ENCODE peak calls at places on chromosomes 3 and 15, in four cellular contexts. One of them, this sample, is unnamed.

GRCh38 chr3:37053753-37054152 is 60.4 kb downstream of the MLH1 start:
- DNase-seq in prostate gland: no peak
- DNase-seq in H9: no peak
- DNase-seq in ovary: no peak
- DNase-seq in this sample: no peak

GRCh38 chr15:50247819-50248650 is 17.5 kb downstream of the HDC start:
- DNase-seq in ovary: no peak
- DNase-seq in prostate gland: peak; percentile 9
- DNase-seq in H9: no peak
- DNase-seq in this sample: peak; percentile 38

GRCh38 chr3:150049317-150049716 is 78.6 kb upstream of the PFN2 start:
- DNase-seq in H9: no peak
- DNase-seq in ovary: no peak
- DNase-seq in prostate gland: no peak
- DNase-seq in this sample: no peak

GRCh38 chr3:130546920-130547679 is 30.1 kb downstream of the COL6A6 start:
- DNase-seq in ovary: no peak
- DNase-seq in H9: no peak
- DNase-seq in prostate gland: no peak
- DNase-seq in this sample: no peak

GRCh38 chr15:80694624-80695098 is 449 bp upstream of the ABHD17C start:
- DNase-seq in H9: peak; percentile 39
- DNase-seq in ovary: peak; percentile 36
- DNase-seq in prostate gland: no peak
- DNase-seq in this sample: peak; percentile 27

GRCh38 chr3:58994746-58995330 is 55.0 kb downstream of the CFAP20DC start:
- DNase-seq in H9: peak; percentile 34
- DNase-seq in prostate gland: peak; percentile 21
- DNase-seq in ovary: no peak
- DNase-seq in this sample: peak; percentile 52

GRCh38 chr3:71005797-71006321 is 577.7 kb downstream of the FOXP1 start:
- DNase-seq in H9: no peak
- DNase-seq in prostate gland: no peak
- DNase-seq in ovary: no peak
- DNase-seq in this sample: no peak

GRCh38 chr3:50568947-50569749 is at the start of gene HEMK1:
- DNase-seq in H9: peak; percentile 96
- DNase-seq in ovary: peak; percentile 99
- DNase-seq in prostate gland: peak; percentile 97
- DNase-seq in this sample: peak; percentile 99

GRCh38 chr3:99240700-99241099 is 339.2 kb upstream of the DCBLD2 start:
- DNase-seq in ovary: no peak
- DNase-seq in H9: no peak
- DNase-seq in prostate gland: no peak
- DNase-seq in this sample: no peak

GRCh38 chr3:24042174-24042878 is 97.2 kb downstream of the NR1D2 start:
- DNase-seq in prostate gland: peak; percentile 42
- DNase-seq in H9: no peak
- DNase-seq in ovary: no peak
- DNase-seq in this sample: peak; percentile 32

GRCh38 chr3:425094-425493 is 228.5 kb downstream of the CHL1 start:
- DNase-seq in H9: no peak
- DNase-seq in ovary: no peak
- DNase-seq in prostate gland: no peak
- DNase-seq in this sample: no peak

GRCh38 chr15:45635191-45635638 is 386 bp downstream of the SQOR start:
- DNase-seq in prostate gland: peak; percentile 62
- DNase-seq in H9: peak; percentile 53
- DNase-seq in ovary: peak; percentile 52
- DNase-seq in this sample: peak; percentile 55

GRCh38 chr3:134037168-134037567 is 7.4 kb upstream of the SLCO2A1 start:
- DNase-seq in prostate gland: no peak
- DNase-seq in ovary: no peak
- DNase-seq in H9: no peak
- DNase-seq in this sample: no peak

GRCh38 chr3:13812039-13812438 is 67.8 kb downstream of the WNT7A start:
- DNase-seq in ovary: no peak
- DNase-seq in H9: no peak
- DNase-seq in prostate gland: no peak
- DNase-seq in this sample: no peak

GRCh38 chr3:138942861-138943623 is 3.9 kb downstream of the FOXL2 start:
- DNase-seq in H9: peak; percentile 67
- DNase-seq in prostate gland: no peak
- DNase-seq in ovary: peak; percentile 51
- DNase-seq in this sample: no peak

GRCh38 chr15:95363636-95364035 is 966.9 kb upstream of the NR2F2 start:
- DNase-seq in ovary: no peak
- DNase-seq in H9: no peak
- DNase-seq in prostate gland: no peak
- DNase-seq in this sample: no peak

GRCh38 chr3:72639736-72640135 is 208.5 kb downstream of the SHQ1 start:
- DNase-seq in prostate gland: no peak
- DNase-seq in H9: no peak
- DNase-seq in ovary: no peak
- DNase-seq in this sample: no peak

GRCh38 chr3:157067114-157067513 is 92.8 kb downstream of the CCNL1 start:
- DNase-seq in prostate gland: no peak
- DNase-seq in ovary: no peak
- DNase-seq in H9: no peak
- DNase-seq in this sample: no peak

GRCh38 chr15:35746121-35746520 is 200.2 kb upstream of the DPH6 start:
- DNase-seq in ovary: no peak
- DNase-seq in prostate gland: no peak
- DNase-seq in H9: no peak
- DNase-seq in this sample: no peak

GRCh38 chr15:62059818-62060115 is 480 bp downstream of the VPS13C start:
- DNase-seq in H9: no peak
- DNase-seq in prostate gland: peak; percentile 23
- DNase-seq in ovary: peak; percentile 51
- DNase-seq in this sample: peak; percentile 56

GRCh38 chr15:26838742-26839460 is 28.0 kb upstream of the GABRA5 start:
- DNase-seq in ovary: no peak
- DNase-seq in prostate gland: no peak
- DNase-seq in H9: peak; percentile 82
- DNase-seq in this sample: no peak

GRCh38 chr3:133488785-133489367 is 84.6 kb upstream of the CDV3 start:
- DNase-seq in prostate gland: no peak
- DNase-seq in H9: no peak
- DNase-seq in ovary: no peak
- DNase-seq in this sample: peak; percentile 42

GRCh38 chr15:72809329-72809728 is 25.8 kb upstream of the ADPGK start:
- DNase-seq in H9: no peak
- DNase-seq in prostate gland: no peak
- DNase-seq in ovary: no peak
- DNase-seq in this sample: no peak

GRCh38 chr3:186406669-186407635 is 44.9 kb upstream of the DGKG start:
- DNase-seq in ovary: peak; percentile 84
- DNase-seq in prostate gland: no peak
- DNase-seq in H9: no peak
- DNase-seq in this sample: peak; percentile 73

GRCh38 chr3:69051796-69052566 is at the start of gene TMF1:
- DNase-seq in prostate gland: peak; percentile 99
- DNase-seq in ovary: peak; percentile 98
- DNase-seq in H9: peak; percentile 98
- DNase-seq in this sample: peak; percentile 99

GRCh38 chr3:48403533-48404439 is 26.1 kb downstream of the PLXNB1 start:
- DNase-seq in ovary: no peak
- DNase-seq in H9: no peak
- DNase-seq in prostate gland: peak; percentile 4
- DNase-seq in this sample: no peak

GRCh38 chr3:9231006-9231405 is 18.4 kb downstream of the SRGAP3 start:
- DNase-seq in ovary: peak; percentile 77
- DNase-seq in H9: no peak
- DNase-seq in prostate gland: no peak
- DNase-seq in this sample: no peak

GRCh38 chr15:66955871-66956585 is 109.4 kb upstream of the SMAD3 start:
- DNase-seq in ovary: no peak
- DNase-seq in H9: no peak
- DNase-seq in prostate gland: no peak
- DNase-seq in this sample: no peak

GRCh38 chr15:52509500-52510244 is 19.0 kb downstream of the MYO5A start:
- DNase-seq in H9: no peak
- DNase-seq in prostate gland: no peak
- DNase-seq in ovary: no peak
- DNase-seq in this sample: no peak

GRCh38 chr15:43776101-43776717 is 557 bp downstream of the ELL3 start:
- DNase-seq in ovary: peak; percentile 49
- DNase-seq in prostate gland: no peak
- DNase-seq in H9: peak; percentile 73
- DNase-seq in this sample: peak; percentile 35

GRCh38 chr3:155231792-155232191 is 61.7 kb downstream of the STRIT1 start:
- DNase-seq in prostate gland: no peak
- DNase-seq in ovary: no peak
- DNase-seq in H9: no peak
- DNase-seq in this sample: no peak

GRCh38 chr3:47890832-47891620 is 88.1 kb downstream of the DHX30 start:
- DNase-seq in H9: no peak
- DNase-seq in prostate gland: no peak
- DNase-seq in ovary: no peak
- DNase-seq in this sample: peak; percentile 6

GRCh38 chr3:134328846-134329245 is 45.4 kb downstream of the AMOTL2 start:
- DNase-seq in prostate gland: no peak
- DNase-seq in ovary: no peak
- DNase-seq in H9: peak; percentile 23
- DNase-seq in this sample: no peak

GRCh38 chr3:194487289-194488006 is 646 bp upstream of the ATP13A3 start:
- DNase-seq in ovary: peak; percentile 61
- DNase-seq in H9: peak; percentile 57
- DNase-seq in prostate gland: peak; percentile 10
- DNase-seq in this sample: peak; percentile 65

GRCh38 chr15:42705336-42705735 is 31.6 kb downstream of the CDAN1 start:
- DNase-seq in prostate gland: no peak
- DNase-seq in ovary: no peak
- DNase-seq in H9: no peak
- DNase-seq in this sample: no peak

GRCh38 chr3:156388469-156389150 is 166.3 kb downstream of the SSR3 start:
- DNase-seq in prostate gland: no peak
- DNase-seq in H9: no peak
- DNase-seq in ovary: no peak
- DNase-seq in this sample: no peak

GRCh38 chr3:123424321-123424998 is 24.4 kb downstream of the ADCY5 start:
- DNase-seq in prostate gland: no peak
- DNase-seq in ovary: peak; percentile 80
- DNase-seq in H9: no peak
- DNase-seq in this sample: peak; percentile 78

GRCh38 chr15:70763950-70764730 is 782 bp upstream of the UACA start:
- DNase-seq in H9: no peak
- DNase-seq in ovary: no peak
- DNase-seq in prostate gland: no peak
- DNase-seq in this sample: no peak

GRCh38 chr15:40702077-40702476 is 7.1 kb downstream of the RAD51 start:
- DNase-seq in ovary: no peak
- DNase-seq in prostate gland: no peak
- DNase-seq in H9: no peak
- DNase-seq in this sample: no peak

DNA sequence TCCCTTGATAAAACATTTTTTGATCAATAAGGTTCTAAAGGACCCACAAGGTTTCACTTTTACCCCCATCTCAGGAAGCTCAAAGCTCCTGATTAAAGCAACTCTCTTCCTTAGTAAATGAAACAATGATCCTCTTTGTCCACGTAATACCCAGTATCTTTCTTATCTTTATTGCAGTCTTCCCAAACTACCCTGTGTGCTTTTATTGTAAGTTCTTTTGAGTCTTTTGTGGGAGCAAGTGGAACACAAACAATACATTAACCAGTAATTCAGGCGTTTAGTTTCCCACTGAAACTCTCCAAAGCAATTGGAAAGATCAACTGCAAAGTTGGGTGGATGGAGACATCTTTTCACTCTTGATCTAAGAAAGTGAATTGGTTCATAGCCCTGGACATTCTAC is 240.0 kb downstream of the ZNF621 start:
- DNase-seq in ovary: no peak
- DNase-seq in prostate gland: no peak
- DNase-seq in H9: no peak
- DNase-seq in this sample: no peak
- H3K27ac ChIP-seq in ovary: no peak overlapping the region
- H3K27ac ChIP-seq in prostate gland: no peak overlapping the region
- H3K27ac ChIP-seq in H9: no peak overlapping the region
- H3K27ac ChIP-seq in this sample: no peak overlapping the region

GRCh38 chr3:170353485-170353884 is 4.0 kb upstream of the SKIL start:
- DNase-seq in prostate gland: no peak
- DNase-seq in H9: no peak
- DNase-seq in ovary: no peak
- DNase-seq in this sample: no peak
- H3K4me1 ChIP-seq in prostate gland: no peaks in the 10 kb centered on the region
- H3K4me1 ChIP-seq in H9: peaks cover 2% of the 10 kb centered on the region
- H3K4me1 ChIP-seq in ovary: peaks cover 1% of the 10 kb centered on the region
- H3K4me1 ChIP-seq in this sample: peaks cover 14% of the 10 kb centered on the region

GRCh38 chr3:40691598-40691905 is 166.8 kb downstream of the ZNF621 start:
- DNase-seq in H9: no peak
- DNase-seq in prostate gland: peak; percentile 51
- DNase-seq in ovary: no peak
- DNase-seq in this sample: no peak
- H3K27ac ChIP-seq in H9: no peak overlapping the region
- H3K27ac ChIP-seq in prostate gland: peak overlapping the region; percentile 80
- H3K27ac ChIP-seq in ovary: peak overlapping the region; percentile 66
- H3K27ac ChIP-seq in this sample: peak overlapping the region; percentile 68

GRCh38 chr15:75203908-75204263 is 2.2 kb downstream of the C15orf39 start:
- DNase-seq in ovary: no peak
- DNase-seq in prostate gland: no peak
- DNase-seq in H9: no peak
- DNase-seq in this sample: no peak
- H3K4me1 ChIP-seq in ovary: peaks cover 15% of the 10 kb centered on the region
- H3K4me1 ChIP-seq in prostate gland: peaks cover 7% of the 10 kb centered on the region
- H3K4me1 ChIP-seq in H9: peaks cover 6% of the 10 kb centered on the region
- H3K4me1 ChIP-seq in this sample: peaks cover 69% of the 10 kb centered on the region

GRCh38 chr3:152834354-152835310 is at the start of gene P2RY1:
- DNase-seq in H9: peak; percentile 88
- DNase-seq in ovary: peak; percentile 79
- DNase-seq in prostate gland: peak; percentile 80
- DNase-seq in this sample: peak; percentile 43
- H3K27ac ChIP-seq in H9: no peak within 1 kb of the TSS
- H3K27ac ChIP-seq in ovary: peak within 1 kb of the TSS; percentile 90
- H3K27ac ChIP-seq in prostate gland: peak within 1 kb of the TSS; percentile 84
- H3K27ac ChIP-seq in this sample: peak within 1 kb of the TSS; percentile 78

GRCh38 chr15:90210593-90210992 is 9.5 kb downstream of the SEMA4B start:
- DNase-seq in prostate gland: no peak
- DNase-seq in ovary: no peak
- DNase-seq in H9: no peak
- DNase-seq in this sample: no peak
- H3K4me1 ChIP-seq in prostate gland: peaks cover 15% of the 10 kb centered on the region
- H3K4me1 ChIP-seq in ovary: no peaks in the 10 kb centered on the region
- H3K4me1 ChIP-seq in H9: no peaks in the 10 kb centered on the region
- H3K4me1 ChIP-seq in this sample: peaks cover 44% of the 10 kb centered on the region

This sample was measured in adrenal gland.